ENCODE peak calls at places on chromosomes 7 and 10, in four cellular contexts. P is IMR-90, W is H1, G is mesendoderm. I is an unnamed sample.

GRCh38 chr7:130363156-130363847 is 17.0 kb upstream of the CPA1 start:
- DNase-seq in P (peak), W (no peak), G (peak), I (no peak)

GRCh38 chr10:60940435-60940834 is 3.5 kb downstream of the RHOBTB1 start:
- DNase-seq in P (no peak), W (no peak), G (no peak), I (no peak)

GRCh38 chr10:52486840-52487611 is 172.9 kb downstream of the DKK1 start:
- DNase-seq in P (peak), W (no peak), G (no peak), I (no peak)

GRCh38 chr10:131901181-131901829 is 497 bp downstream of the PPP2R2D start:
- DNase-seq in P (peak), W (no peak), G (peak), I (no peak)

GRCh38 chr7:44076101-44076895 is 6.0 kb downstream of the POLM start:
- DNase-seq in P (no peak), W (no peak), G (no peak), I (no peak)

GRCh38 chr7:147775564-147775963 is 815.0 kb upstream of the C7orf33 start:
- DNase-seq in P (no peak), W (no peak), G (peak), I (no peak)

GRCh38 chr7:121473645-121474300 is 77.7 kb upstream of the FAM3C start:
- DNase-seq in P (no peak), W (no peak), G (peak), I (no peak)

GRCh38 chr7:127532151-127532550 is 53.2 kb downstream of the GCC1 start:
- DNase-seq in P (no peak), W (no peak), G (no peak), I (no peak)

GRCh38 chr7:50406935-50407334 is 43.2 kb downstream of the FIGNL1 start:
- DNase-seq in P (no peak), W (no peak), G (no peak), I (no peak)

GRCh38 chr7:45648671-45648995 is 74.5 kb downstream of the ADCY1 start:
- DNase-seq in P (no peak), W (no peak), G (no peak), I (no peak)

GRCh38 chr7:124459101-124460052 is 306.2 kb downstream of the GPR37 start:
- DNase-seq in P (peak), W (no peak), G (no peak), I (no peak)

GRCh38 chr10:70331486-70332268 is 47.9 kb upstream of the NPFFR1 start:
- DNase-seq in P (peak), W (no peak), G (peak), I (no peak)

GRCh38 chr10:112429654-112430230 is 17.0 kb downstream of the ZDHHC6 start:
- DNase-seq in P (no peak), W (no peak), G (no peak), I (no peak)

GRCh38 chr7:16528520-16528919 is 1.9 kb downstream of the LRRC72 start:
- DNase-seq in P (peak), W (no peak), G (no peak), I (no peak)

GRCh38 chr10:62772186-62772950 is 32.2 kb upstream of the ADO start:
- DNase-seq in P (peak), W (no peak), G (no peak), I (no peak)

GRCh38 chr10:80453392-80453714 is 757 bp upstream of the TSPAN14 start:
- DNase-seq in P (no peak), W (peak), G (no peak), I (peak)

GRCh38 chr10:101014230-101014884 is 14.7 kb downstream of the LZTS2 start:
- DNase-seq in P (peak), W (peak), G (peak), I (peak)

GRCh38 chr7:30182186-30182585 is 47.4 kb downstream of the MTURN start:
- DNase-seq in P (no peak), W (no peak), G (no peak), I (no peak)

GRCh38 chr7:117472335-117472734 is 7.5 kb upstream of the CFTR start:
- DNase-seq in P (no peak), W (no peak), G (no peak), I (no peak)

GRCh38 chr7:128322040-128322643 is 21.6 kb downstream of the RBM28 start:
- DNase-seq in P (peak), W (no peak), G (peak), I (no peak)

GRCh38 chr7:128166603-128167315 is 74.3 kb upstream of the LEP start:
- DNase-seq in P (no peak), W (peak), G (peak), I (peak)

GRCh38 chr10:126387931-126388911 is at the start of gene ADAM12:
- DNase-seq in P (peak), W (peak), G (peak), I (peak)

GRCh38 chr10:43299579-43299978 is 32.7 kb upstream of the RASGEF1A start:
- DNase-seq in P (no peak), W (no peak), G (no peak), I (no peak)

GRCh38 chr10:99740933-99741559 is 9.0 kb downstream of the CUTC start:
- DNase-seq in P (no peak), W (no peak), G (no peak), I (no peak)
- H3K56ac ChIP-seq in P (no peak), W (no peak), G (no peak), I (no peak)

DNA sequence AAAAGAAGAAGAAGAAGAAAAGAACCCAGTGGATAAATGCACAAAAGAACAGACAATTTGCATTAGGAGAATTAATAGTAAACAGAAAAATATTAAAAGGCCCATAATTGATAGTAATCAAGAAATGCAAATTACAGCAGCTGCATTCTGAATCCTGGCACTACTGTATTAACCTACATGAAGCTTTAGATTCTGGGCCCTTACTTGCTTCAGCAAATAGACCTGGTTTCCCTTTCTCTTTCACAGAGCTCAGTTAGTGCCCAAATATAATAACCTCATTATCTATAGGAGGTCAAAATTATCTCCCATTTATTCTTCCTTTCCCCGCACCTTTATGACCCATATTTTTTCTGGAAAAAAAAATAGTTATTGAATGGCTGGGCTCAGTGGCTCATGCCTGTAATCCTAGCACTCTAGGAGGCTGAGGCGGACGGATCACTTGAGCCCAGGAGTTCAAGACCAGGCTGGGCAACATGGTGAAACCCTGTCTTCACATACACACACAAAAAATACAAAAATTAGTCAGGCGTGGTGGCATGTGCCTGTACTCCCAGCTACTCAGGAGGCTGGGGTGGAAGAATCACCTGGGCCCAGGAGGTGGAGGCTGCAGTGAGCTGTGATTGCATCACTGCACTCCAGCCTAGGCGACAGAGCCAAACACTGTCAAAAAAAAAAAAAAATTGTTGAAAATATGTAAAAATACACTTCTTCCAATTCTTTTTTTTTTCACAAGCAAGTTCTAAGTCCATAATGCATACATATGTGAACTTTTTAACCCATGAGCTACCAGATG is 36.0 kb upstream of the PIK3AP1 start:
- DNase-seq in P (no peak), W (no peak), G (no peak), I (no peak)
- H2BK5ac ChIP-seq in P (no peak), W (no peak), G (no peak), I (no peak)

GRCh38 chr10:71888623-71889387 is 37.8 kb upstream of the PSAP start:
- DNase-seq in P (peak), W (peak), G (peak), I (peak)

GRCh38 chr10:71891437-71891836 is 40.4 kb upstream of the PSAP start:
- DNase-seq in P (no peak), W (no peak), G (no peak), I (no peak)

GRCh38 chr10:71889388-71889987 is 38.4 kb upstream of the PSAP start:
- DNase-seq in P (no peak), W (no peak), G (peak), I (no peak)

GRCh38 chr10:71888248-71888622 is 37.2 kb upstream of the PSAP start:
- DNase-seq in P (no peak), W (no peak), G (no peak), I (no peak)

GRCh38 chr10:71887767-71888166 is 36.7 kb upstream of the PSAP start:
- DNase-seq in P (no peak), W (no peak), G (no peak), I (no peak)
- H3K56ac ChIP-seq in P (no peak), W (no peak), G (no peak), I (no peak)

DNA sequence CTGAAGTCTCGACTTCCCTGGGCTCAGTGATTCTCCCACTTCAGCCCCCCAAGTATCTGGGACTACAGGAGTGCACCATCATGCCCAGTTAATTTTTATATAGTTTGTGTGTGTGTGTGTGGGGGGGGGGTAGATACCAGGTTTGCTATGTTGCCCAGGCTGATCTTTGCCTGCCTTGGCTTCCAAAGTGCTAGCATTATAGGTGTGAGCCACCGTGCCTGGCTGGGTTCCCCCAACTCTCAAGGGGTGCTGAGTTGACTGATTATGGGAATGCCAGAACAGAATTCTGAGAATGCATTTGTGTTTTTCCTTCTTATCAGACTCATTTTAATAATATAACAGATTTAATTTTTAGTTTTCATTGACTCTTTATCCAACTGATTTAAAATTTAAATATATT is 19.5 kb downstream of the RPA3 start:
- DNase-seq in P (no peak), W (no peak), G (no peak), I (no peak)
- H2BK5ac ChIP-seq in P (no peak), W (no peak), G (no peak), I (no peak)

I was measured in H9.